ENCODE peak calls at places on chromosome 18, in ten cellular contexts. R is MCF 10A, F is GM20000, N is RWPE1, C is nephron progenitor cell, A is GM12878, V is IMR-90, Z is heart right ventricle, I is HepG2, G is tibial artery. M is an unnamed sample.

GRCh38 chr18:22185723-22186386 is 16.5 kb downstream of the GATA6 start:
- DNase-seq in R (no peak), F (no peak), N (no peak), C (no peak), A (no peak), V (no peak), Z (no peak), I (no peak), G (no peak), M (no peak)

GRCh38 chr18:80022613-80023012 is 11.6 kb upstream of the RBFA start:
- DNase-seq in R (peak), F (no peak), N (no peak), C (no peak), A (no peak), V (peak), Z (no peak), I (no peak), G (no peak), M (no peak)

GRCh38 chr18:63578357-63578958 is 8.7 kb upstream of the SERPINB13 start:
- DNase-seq in R (peak), F (peak), N (no peak), C (peak), A (no peak), V (peak), Z (no peak), I (peak), G (no peak), M (peak)

GRCh38 chr18:21557607-21558253 is 42.8 kb downstream of the ESCO1 start:
- DNase-seq in R (peak), F (no peak), N (no peak), C (no peak), A (no peak), V (no peak), Z (no peak), I (no peak), G (no peak), M (no peak)

GRCh38 chr18:28960146-28960545 is 783.2 kb upstream of the CDH2 start:
- DNase-seq in R (peak), F (no peak), N (peak), C (no peak), A (no peak), V (peak), Z (no peak), I (no peak), G (no peak), M (no peak)

GRCh38 chr18:58599106-58599505 is 29.8 kb downstream of the ALPK2 start:
- DNase-seq in R (peak), F (no peak), N (no peak), C (no peak), A (no peak), V (peak), Z (no peak), I (no peak), G (no peak), M (no peak)

GRCh38 chr18:53950545-53950944 is 273.9 kb downstream of the MBD2 start:
- DNase-seq in R (no peak), F (no peak), N (no peak), C (no peak), A (no peak), V (no peak), Z (no peak), I (no peak), G (no peak), M (no peak)

GRCh38 chr18:3798032-3798431 is 348.1 kb downstream of the TGIF1 start:
- DNase-seq in R (no peak), F (no peak), N (no peak), C (no peak), A (no peak), V (no peak), Z (no peak), I (no peak), G (no peak), M (no peak)

GRCh38 chr18:11719050-11719449 is 30.0 kb downstream of the GNAL start:
- DNase-seq in R (no peak), F (no peak), N (no peak), C (no peak), A (no peak), V (no peak), Z (no peak), I (no peak), G (no peak), M (no peak)

GRCh38 chr18:49227456-49227855 is 233.0 kb downstream of the DYM start:
- DNase-seq in R (no peak), F (no peak), N (no peak), C (no peak), A (no peak), V (no peak), Z (no peak), I (no peak), G (no peak), M (no peak)

GRCh38 chr18:5461056-5461455 is 82.7 kb downstream of the EPB41L3 start:
- DNase-seq in R (no peak), F (no peak), N (no peak), C (no peak), A (no peak), V (peak), Z (no peak), I (no peak), G (no peak), M (no peak)

GRCh38 chr18:5455644-5456043 is 88.2 kb downstream of the EPB41L3 start:
- DNase-seq in R (no peak), F (no peak), N (no peak), C (no peak), A (no peak), V (peak), Z (no peak), I (no peak), G (no peak), M (no peak)

GRCh38 chr18:5457467-5457957 is 86.3 kb downstream of the EPB41L3 start:
- DNase-seq in R (no peak), F (no peak), N (no peak), C (no peak), A (no peak), V (no peak), Z (no peak), I (no peak), G (no peak), M (no peak)

GRCh38 chr18:5452943-5453342 is 90.9 kb downstream of the EPB41L3 start:
- DNase-seq in R (no peak), F (no peak), N (no peak), C (no peak), A (no peak), V (peak), Z (no peak), I (no peak), G (no peak), M (no peak)

GRCh38 chr18:5456577-5457466 is 87.0 kb downstream of the EPB41L3 start:
- DNase-seq in R (peak), F (no peak), N (no peak), C (peak), A (no peak), V (peak), Z (no peak), I (peak), G (no peak), M (no peak)
- TF ChIP-seq CTCF in R (peak), F (no peak), N (no peak), C (peak), A (no peak), V (peak), Z (peak), I (no peak), G (peak), M (no peak)

GRCh38 chr18:45739268-45739667 is 15.3 kb downstream of the SLC14A1 start:
- DNase-seq in R (no peak), F (no peak), N (no peak), C (no peak), A (no peak), V (no peak), Z (no peak), I (no peak), G (no peak), M (no peak)
- TF ChIP-seq CTCF in R (no peak), F (no peak), N (no peak), C (no peak), A (no peak), V (no peak), Z (no peak), I (no peak), G (no peak), M (no peak)

GRCh38 chr18:10528439-10528838 is 2.6 kb downstream of the NAPG start:
- DNase-seq in R (no peak), F (no peak), N (no peak), C (no peak), A (no peak), V (no peak), Z (no peak), I (no peak), G (no peak), M (no peak)

GRCh38 chr18:10523544-10523943 is 2.3 kb upstream of the NAPG start:
- DNase-seq in R (no peak), F (no peak), N (no peak), C (no peak), A (no peak), V (no peak), Z (no peak), I (no peak), G (no peak), M (no peak)

GRCh38 chr18:10524507-10525425 is 1.1 kb upstream of the NAPG start:
- DNase-seq in R (no peak), F (no peak), N (no peak), C (no peak), A (no peak), V (peak), Z (no peak), I (peak), G (no peak), M (no peak)

GRCh38 chr18:10525563-10526210 is at the start of gene NAPG:
- DNase-seq in R (peak), F (peak), N (peak), C (peak), A (peak), V (peak), Z (peak), I (peak), G (peak), M (peak)

DNA sequence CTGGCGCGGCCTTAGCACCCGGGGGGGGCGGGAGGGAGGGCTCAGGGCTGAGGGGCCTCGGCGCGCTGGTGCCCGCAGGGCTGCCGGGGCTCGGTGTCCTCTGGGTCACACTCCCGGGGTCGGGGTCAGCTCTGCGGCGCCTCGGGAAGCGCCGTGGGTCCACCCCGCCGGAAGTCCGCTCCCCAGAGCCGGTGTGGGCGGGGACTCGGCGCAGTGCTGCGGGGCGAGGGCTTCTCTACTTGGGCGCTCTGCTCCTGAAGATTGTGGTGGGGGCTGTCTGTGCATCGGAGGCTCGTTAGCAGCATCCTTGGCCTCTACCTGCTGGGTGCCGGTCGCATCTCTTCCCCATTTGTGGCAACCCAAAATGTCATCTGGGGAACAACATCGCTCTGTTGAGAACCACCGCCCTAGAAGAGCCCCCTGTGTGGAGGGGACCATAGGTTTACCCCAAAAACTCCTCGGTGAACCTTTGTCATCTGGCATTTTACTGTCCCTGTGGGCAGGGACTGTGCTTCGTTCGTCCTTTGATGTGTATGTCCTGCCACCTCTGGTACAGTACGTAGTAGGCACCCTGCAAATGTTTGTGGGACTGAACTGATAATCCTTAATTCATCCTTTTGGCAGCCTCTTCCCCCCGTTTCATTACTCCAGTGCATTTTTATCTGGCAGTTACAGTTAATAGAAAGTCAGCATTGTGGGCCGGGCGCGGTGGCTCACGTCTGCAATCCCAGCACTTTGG is 553 bp downstream of the NAPG start:
- DNase-seq in R (peak), F (peak), N (peak), C (peak), A (no peak), V (peak), Z (peak), I (peak), G (no peak), M (no peak)
- TF ChIP-seq CTCF in R (no peak), F (no peak), N (no peak), C (no peak), A (no peak), V (no peak), Z (no peak), I (no peak), G (no peak), M (no peak)

GRCh38 chr18:8989855-8990254 is 112.6 kb upstream of the NDUFV2 start:
- DNase-seq in R (no peak), F (no peak), N (no peak), C (no peak), A (no peak), V (no peak), Z (no peak), I (no peak), G (no peak), M (no peak)
- TF ChIP-seq CTCF in R (no peak), F (no peak), N (no peak), C (no peak), A (no peak), V (no peak), Z (no peak), I (no peak), G (no peak), M (no peak)